ENCODE peak calls at places on chromosomes 4 and X, in seven cellular contexts. L is foreskin keratinocyte; E is activated CD4-positive, alpha-beta T cell treated with anti-CD3 and anti-CD28 coated beads for 36 hours; U is memory B cell; Z is upper lobe of left lung; D is naive B cell; A is activated CD8-positive, alpha-beta T cell treated with anti-CD3 and anti-CD28 coated beads, Interleukin-2, amount 10 ng/mL, durations not matched to agents 7 days and 5 days. O is an unnamed sample.

GRCh38 chr4:82691431-82691830 is 107.2 kb downstream of the SCD5 start:
- ATAC-seq in Z (no peak), D (no peak), A (no peak), L (no peak), U (no peak), E (no peak), O (no peak)

GRCh38 chr4:86508436-86508835 is 85.7 kb upstream of the PTPN13 start:
- ATAC-seq in A (no peak), L (no peak), U (no peak), D (no peak), E (no peak), Z (no peak), O (no peak)

GRCh38 chr4:3031357-3032064 is 42.8 kb downstream of the HTT-AS start:
- ATAC-seq in D (no peak), Z (peak; percentile 41), A (no peak), U (no peak), E (no peak), L (no peak), O (no peak)

GRCh38 chr4:143344011-143344410 is 7.3 kb downstream of the GAB1 start:
- ATAC-seq in E (no peak), U (no peak), Z (no peak), D (no peak), A (no peak), L (no peak), O (no peak)

GRCh38 chr4:184534511-184535391 is 60.4 kb upstream of the IRF2 start:
- ATAC-seq in U (peak; percentile 16), Z (no peak), L (no peak), E (peak; percentile 63), D (peak; percentile 36), A (peak; percentile 62), O (no peak)

GRCh38 chrX:47991263-47992092 is 12.3 kb downstream of the ZNF182 start:
- ATAC-seq in E (peak; percentile 71), D (no peak), A (no peak), U (peak; percentile 43), L (peak; percentile 84), Z (no peak), O (peak; percentile 23)

GRCh38 chr4:140353836-140354235 is 19.6 kb upstream of the SCOC start:
- ATAC-seq in D (no peak), E (no peak), L (no peak), A (no peak), Z (no peak), U (no peak), O (no peak)

GRCh38 chr4:114603455-114603854 is 4.8 kb downstream of the UGT8 start:
- ATAC-seq in U (peak; percentile 80), D (peak; percentile 76), E (no peak), A (no peak), Z (no peak), L (no peak), O (no peak)

GRCh38 chrX:69016220-69016941 is 148.9 kb downstream of the PJA1 start:
- ATAC-seq in Z (no peak), A (no peak), E (no peak), D (no peak), L (no peak), U (no peak), O (no peak)

GRCh38 chr4:84529169-84529751 is 30.2 kb upstream of the NKX6-1 start:
- ATAC-seq in L (peak; percentile 40), E (no peak), A (no peak), D (no peak), U (no peak), Z (no peak), O (no peak)

GRCh38 chr4:106340774-106341173 is 24.4 kb downstream of the AIMP1 start:
- ATAC-seq in L (no peak), A (no peak), D (no peak), U (no peak), Z (no peak), E (no peak), O (no peak)

GRCh38 chr4:1981251-1982055 is 27.3 kb downstream of the NELFA start:
- ATAC-seq in E (peak; percentile 11), Z (no peak), A (no peak), L (no peak), U (no peak), D (no peak), O (peak; percentile 34)

GRCh38 chrX:150409964-150410363 is 46.8 kb downstream of the MAMLD1 start:
- ATAC-seq in U (no peak), L (no peak), Z (no peak), D (no peak), E (no peak), A (no peak), O (no peak)

GRCh38 chrX:19912-20571 is 261.1 kb upstream of the PLCXD1 start:
- ATAC-seq in U (no peak), E (no peak), L (peak; percentile 34), D (peak; percentile 7), A (no peak), Z (no peak), O (no peak)

GRCh38 chrX:40832723-40833122 is 97.4 kb upstream of the MED14 start:
- ATAC-seq in L (no peak), D (no peak), A (no peak), U (no peak), Z (no peak), E (no peak), O (no peak)

GRCh38 chrX:38156838-38157237 is 63.8 kb downstream of the SRPX start:
- ATAC-seq in U (no peak), Z (no peak), A (no peak), L (no peak), D (no peak), E (no peak), O (no peak)

GRCh38 chrX:144327515-144327914 is 443.6 kb downstream of the UBE2NL start:
- ATAC-seq in U (no peak), Z (no peak), D (no peak), A (no peak), L (no peak), E (no peak), O (no peak)

GRCh38 chr4:152166567-152166966 is 369.3 kb downstream of the FBXW7 start:
- ATAC-seq in D (no peak), A (no peak), Z (no peak), L (no peak), E (no peak), U (no peak), O (no peak)

GRCh38 chr4:4677825-4678522 is 136.1 kb upstream of the STX18 start:
- ATAC-seq in Z (no peak), A (no peak), U (no peak), D (no peak), E (no peak), L (no peak), O (no peak)

GRCh38 chr4:47031713-47032404 is 492 bp downstream of the GABRB1 start:
- ATAC-seq in D (peak; percentile 33), E (peak; percentile 42), A (peak; percentile 38), L (peak; percentile 54), U (peak; percentile 17), Z (no peak), O (peak; percentile 32)

GRCh38 chrX:134622056-134622812 is 36.0 kb downstream of the PLAC1 start:
- ATAC-seq in E (peak; percentile 89), L (peak; percentile 96), Z (no peak), A (no peak), U (no peak), D (no peak), O (peak; percentile 58)

GRCh38 chr4:108466936-108467902 is 153.2 kb upstream of the RPL34 start:
- ATAC-seq in L (peak; percentile 91), E (peak; percentile 90), D (no peak), U (no peak), A (peak; percentile 89), Z (no peak), O (peak; percentile 37)

GRCh38 chr4:76856183-76856969 is 41.6 kb downstream of the SOWAHB start:
- ATAC-seq in D (no peak), U (no peak), E (no peak), Z (no peak), A (no peak), L (no peak), O (no peak)

GRCh38 chr4:17033256-17034245 is 135.1 kb upstream of the LDB2 start:
- ATAC-seq in U (no peak), D (no peak), A (no peak), L (no peak), Z (no peak), E (no peak), O (no peak)

O was measured in esophagus mucosa.